ENCODE peak calls at places on chromosomes 13 and 19, in nine cellular contexts. Y is nucleus accumbens, S is left colon, I is kidney glomerular epithelial cell, C is smooth muscle cell of the brain vasculature, F is left cardiac atrium, T is T-cell, D is NCI-H774, G is sciatic nerve. V is an unnamed sample.
A peak's percentile ranks its signal among the peaks of the same experiment; 100 is the strongest.

GRCh38 chr13:45996631-45997030 is 55.9 kb downstream of the ZC3H13 start:
- DNase-seq in Y (no peak), S (no peak), I (no peak), C (no peak), F (no peak), T (no peak), D (no peak), G (no peak), V (no peak)

GRCh38 chr19:47264629-47265028 is 8.3 kb downstream of the CCDC9 start:
- DNase-seq in Y (no peak), S (no peak), I (no peak), C (no peak), F (no peak), T (no peak), D (no peak), G (no peak), V (no peak)

GRCh38 chr13:53201454-53202225 is 173.0 kb downstream of the OLFM4 start:
- DNase-seq in Y (peak; percentile 12), S (peak; percentile 23), I (no peak), C (no peak), F (peak; percentile 25), T (no peak), D (no peak), G (peak; percentile 61), V (no peak)

GRCh38 chr13:20425819-20426219 is 99.8 kb downstream of the CRYL1 start:
- DNase-seq in Y (no peak), S (no peak), I (peak; percentile 23), C (no peak), F (no peak), T (no peak), D (no peak), G (no peak), V (peak; percentile 78)

GRCh38 chr13:71590654-71591148 is 276.3 kb downstream of the DACH1 start:
- DNase-seq in Y (no peak), S (no peak), I (no peak), C (no peak), F (no peak), T (no peak), D (no peak), G (no peak), V (no peak)

GRCh38 chr19:39870171-39870971 is 24.2 kb upstream of the FBL start:
- DNase-seq in Y (no peak), S (no peak), I (no peak), C (no peak), F (no peak), T (no peak), D (peak; percentile 78), G (no peak), V (no peak)

GRCh38 chr19:44752816-44753618 is 4.5 kb downstream of the BCL3 start:
- DNase-seq in Y (peak; percentile 22), S (peak; percentile 93), I (peak; percentile 95), C (peak; percentile 85), F (peak; percentile 95), T (peak; percentile 95), D (peak; percentile 60), G (peak; percentile 94), V (peak; percentile 96)

GRCh38 chr13:52164989-52165388 is 5.6 kb upstream of the NEK3 start:
- DNase-seq in Y (no peak), S (no peak), I (no peak), C (no peak), F (no peak), T (no peak), D (no peak), G (no peak), V (no peak)

GRCh38 chr13:102401755-102402154 is at the start of gene FGF14:
- DNase-seq in Y (no peak), S (no peak), I (no peak), C (no peak), F (no peak), T (no peak), D (no peak), G (no peak), V (no peak)

GRCh38 chr13:112951674-112952371 is 17.2 kb upstream of the MCF2L start:
- DNase-seq in Y (no peak), S (no peak), I (no peak), C (no peak), F (no peak), T (no peak), D (no peak), G (peak; percentile 36), V (no peak)

GRCh38 chr19:49231389-49231788 is 73.8 kb downstream of the TRPM4 start:
- DNase-seq in Y (no peak), S (no peak), I (no peak), C (no peak), F (no peak), T (no peak), D (no peak), G (peak; percentile 10), V (no peak)

GRCh38 chr13:44818016-44818415 is 171.3 kb downstream of the NUFIP1 start:
- DNase-seq in Y (no peak), S (no peak), I (no peak), C (no peak), F (no peak), T (no peak), D (no peak), G (no peak), V (no peak)

GRCh38 chr13:26557393-26558073 is at the start of gene WASF3:
- DNase-seq in Y (peak; percentile 95), S (peak; percentile 86), I (peak; percentile 89), C (peak; percentile 69), F (peak; percentile 96), T (no peak), D (peak; percentile 83), G (peak; percentile 95), V (peak; percentile 96)

GRCh38 chr19:311813-312261 is 20.6 kb upstream of the PLPP2 start:
- DNase-seq in Y (no peak), S (no peak), I (no peak), C (no peak), F (no peak), T (no peak), D (no peak), G (no peak), V (no peak)

GRCh38 chr13:30864352-30865130 is 41.5 kb upstream of the MEDAG start:
- DNase-seq in Y (no peak), S (no peak), I (peak; percentile 84), C (peak; percentile 87), F (no peak), T (no peak), D (no peak), G (peak; percentile 61), V (peak; percentile 37)

GRCh38 chr19:31350693-31351211 is 1.5 kb upstream of the TSHZ3 start:
- DNase-seq in Y (peak; percentile 17), S (peak; percentile 54), I (peak; percentile 48), C (no peak), F (peak; percentile 64), T (no peak), D (no peak), G (peak; percentile 75), V (no peak)

GRCh38 chr19:23698711-23699520 is 11.9 kb upstream of the ZNF675 start:
- DNase-seq in Y (no peak), S (peak; percentile 65), I (no peak), C (no peak), F (no peak), T (no peak), D (peak; percentile 8), G (no peak), V (no peak)

GRCh38 chr19:33905473-33905936 is 108.8 kb downstream of the KCTD15 start:
- DNase-seq in Y (no peak), S (no peak), I (peak; percentile 7), C (no peak), F (peak; percentile 65), T (no peak), D (no peak), G (no peak), V (no peak)

GRCh38 chr19:50777830-50778303 is 7.6 kb downstream of the GPR32 start:
- DNase-seq in Y (peak; percentile 84), S (no peak), I (no peak), C (no peak), F (no peak), T (no peak), D (no peak), G (no peak), V (no peak)

GRCh38 chr13:99968521-99969367 is 2.8 kb downstream of the ZIC5 start:
- DNase-seq in Y (no peak), S (no peak), I (no peak), C (no peak), F (no peak), T (no peak), D (no peak), G (peak; percentile 44), V (peak; percentile 86)

GRCh38 chr19:15871570-15871969 is 26.3 kb downstream of the CYP4F2 start:
- DNase-seq in Y (no peak), S (peak; percentile 40), I (no peak), C (no peak), F (no peak), T (no peak), D (no peak), G (no peak), V (no peak)

GRCh38 chr13:52085416-52085815 is 43.5 kb downstream of the NEK5 start:
- DNase-seq in Y (no peak), S (no peak), I (no peak), C (no peak), F (no peak), T (no peak), D (no peak), G (no peak), V (no peak)

GRCh38 chr19:46821512-46822359 is 28.9 kb downstream of the AP2S1 start:
- DNase-seq in Y (no peak), S (peak; percentile 65), I (no peak), C (no peak), F (no peak), T (peak; percentile 40), D (no peak), G (no peak), V (no peak)

GRCh38 chr19:50187937-50188336 is 15.5 kb upstream of the MYH14 start:
- DNase-seq in Y (no peak), S (peak; percentile 71), I (no peak), C (no peak), F (no peak), T (no peak), D (no peak), G (no peak), V (no peak)

GRCh38 chr19:45804140-45804958 is 10.8 kb downstream of the RSPH6A start:
- DNase-seq in Y (no peak), S (no peak), I (no peak), C (no peak), F (no peak), T (no peak), D (no peak), G (peak; percentile 60), V (no peak)

GRCh38 chr13:34114581-34114980 is 296.6 kb downstream of the RFC3 start:
- DNase-seq in Y (no peak), S (no peak), I (no peak), C (no peak), F (no peak), T (no peak), D (no peak), G (no peak), V (no peak)

GRCh38 chr13:41428155-41428554 is 29.2 kb upstream of the RGCC start:
- DNase-seq in Y (peak; percentile 36), S (no peak), I (no peak), C (no peak), F (no peak), T (peak; percentile 24), D (no peak), G (no peak), V (no peak)